ENCODE peak calls at places on chromosome 1, in seven cellular contexts. S is amniotic stem cell; G is heart left ventricle; W is T-helper 9 cell; I is activated CD8-positive, alpha-beta memory T cell treated with anti-CD3 and anti-CD28 coated beads for 48 hours; Z is fibroblast of gingiva; X is GM19239. H is an unnamed sample.

GRCh38 chr1:75265792-75266191 is 131.6 kb downstream of the LHX8 start:
- DNase-seq in Z (peak; percentile 26), W (no peak), S (no peak), I (no peak), G (no peak), X (no peak), H (no peak)

GRCh38 chr1:48937732-48938131 is 161.0 kb upstream of the BEND5 start:
- DNase-seq in S (no peak), I (no peak), X (no peak), W (no peak), Z (no peak), G (no peak), H (no peak)

GRCh38 chr1:69513621-69514020 is 54.1 kb upstream of the LRRC7 start:
- DNase-seq in W (no peak), I (no peak), X (no peak), Z (peak; percentile 36), S (no peak), G (no peak), H (no peak)

GRCh38 chr1:178134061-178134460 is 40.2 kb downstream of the RASAL2 start:
- DNase-seq in Z (peak; percentile 48), I (no peak), S (no peak), W (no peak), X (no peak), G (no peak), H (no peak)

GRCh38 chr1:22525211-22525610 is 38.1 kb upstream of the EPHA8 start:
- DNase-seq in G (no peak), S (no peak), W (no peak), Z (no peak), I (no peak), X (no peak), H (no peak)

GRCh38 chr1:224733021-224733911 is 117.1 kb downstream of the CNIH3 start:
- DNase-seq in Z (peak; percentile 33), X (peak; percentile 36), I (no peak), W (no peak), S (no peak), G (no peak), H (no peak)

GRCh38 chr1:81226603-81226928 is 574.2 kb upstream of the ADGRL2 start:
- DNase-seq in X (no peak), G (no peak), W (no peak), I (no peak), S (no peak), Z (no peak), H (no peak)

GRCh38 chr1:8015809-8016165 is 10.3 kb downstream of the ERRFI1 start:
- DNase-seq in Z (peak; percentile 78), X (no peak), I (no peak), G (no peak), S (no peak), W (no peak), H (peak; percentile 59)

GRCh38 chr1:117658676-117659075 is 52.8 kb downstream of the TENT5C start:
- DNase-seq in X (no peak), G (no peak), Z (no peak), S (no peak), I (no peak), W (peak; percentile 72), H (no peak)

GRCh38 chr1:206923009-206923960 is 1.5 kb upstream of the FCMR start:
- DNase-seq in Z (no peak), I (no peak), S (no peak), W (peak; percentile 48), X (peak; percentile 23), G (no peak), H (no peak)

GRCh38 chr1:204684551-204685235 is 845 bp downstream of the LRRN2 start:
- DNase-seq in S (no peak), W (no peak), I (no peak), X (no peak), G (peak; percentile 36), Z (no peak), H (no peak)

GRCh38 chr1:43935711-43936427 is 2.3 kb downstream of the ARTN start:
- DNase-seq in S (no peak), X (no peak), G (no peak), W (no peak), I (no peak), Z (no peak), H (no peak)

GRCh38 chr1:25524568-25525359 is 18.6 kb upstream of the LDLRAP1 start:
- DNase-seq in X (no peak), Z (no peak), I (no peak), W (no peak), S (no peak), G (no peak), H (no peak)

GRCh38 chr1:18657436-18658179 is 27.0 kb downstream of the PAX7 start:
- DNase-seq in S (no peak), G (no peak), W (no peak), I (no peak), X (no peak), Z (no peak), H (no peak)

H was measured in tibial artery.